ENCODE peak calls at places on chromosomes 4 and X, in five cellular contexts. L is heart left ventricle, I is ovary, M is suprapubic skin, C is transverse colon. H is an unnamed sample. For H3K4me1, the result is how much of the 10 kb centered on the place peaks cover.

GRCh38 chr4:20543131-20543530 is 157.1 kb upstream of the PACRGL start:
- DNase-seq in L (no peak), I (no peak), M (no peak), C (no peak), H (no peak)

GRCh38 chr4:140943486-140943885 is 187.3 kb upstream of the TBC1D9 start:
- DNase-seq in M (no peak), C (no peak), I (no peak), L (no peak), H (no peak)

GRCh38 chr4:173169178-173169427 is 492 bp downstream of the GALNT7 start:
- DNase-seq in M (no peak), C (no peak), L (no peak), I (no peak), H (no peak)

GRCh38 chrX:136577562-136577961 is 45.5 kb downstream of the VGLL1 start:
- DNase-seq in I (peak), C (peak), M (no peak), L (peak), H (no peak)

GRCh38 chr4:15006416-15007024 is 4.2 kb downstream of the CPEB2 start:
- DNase-seq in L (no peak), I (no peak), M (no peak), C (no peak), H (no peak)

GRCh38 chrX:103734125-103734760 is 23.5 kb downstream of the TMEM31 start:
- DNase-seq in L (no peak), M (no peak), I (no peak), C (no peak), H (no peak)

GRCh38 chr4:139943277-139943676 is 210.7 kb downstream of the MAML3 start:
- DNase-seq in I (no peak), C (no peak), L (no peak), M (no peak), H (no peak)

GRCh38 chrX:23981711-23982110 is 45.3 kb downstream of the KLHL15 start:
- DNase-seq in C (no peak), I (no peak), L (no peak), M (no peak), H (no peak)

GRCh38 chrX:119638725-119639471 is 32.7 kb upstream of the NKRF start:
- DNase-seq in C (no peak), L (no peak), M (no peak), I (no peak), H (no peak)

GRCh38 chrX:44343412-44343942 is at the start of gene EFHC2:
- DNase-seq in M (no peak), C (peak), L (peak), I (peak), H (no peak)

GRCh38 chrX:68936608-68937007 is 107.8 kb downstream of the EFNB1 start:
- DNase-seq in M (peak), C (peak), I (no peak), L (no peak), H (no peak)

GRCh38 chr4:147678796-147679549 is 5.0 kb downstream of the PRMT9 start:
- DNase-seq in I (no peak), L (no peak), C (no peak), M (no peak), H (no peak)

GRCh38 chr4:16256343-16256742 is 30.1 kb upstream of the TAPT1 start:
- DNase-seq in C (no peak), M (no peak), I (no peak), L (no peak), H (no peak)

GRCh38 chr4:88130544-88131305 is 27.7 kb downstream of the ABCG2 start:
- DNase-seq in M (no peak), L (no peak), C (no peak), I (no peak), H (no peak)

GRCh38 chr4:53196872-53197759 is 168.7 kb downstream of the SCFD2 start:
- DNase-seq in M (no peak), I (no peak), L (no peak), C (no peak), H (no peak)

GRCh38 chrX:64580035-64580434 is 184.8 kb upstream of the MTMR8 start:
- DNase-seq in M (no peak), C (no peak), L (no peak), I (no peak), H (no peak)

GRCh38 chrX:38117485-38117884 is 103.2 kb downstream of the SRPX start:
- DNase-seq in L (no peak), I (no peak), M (no peak), C (no peak), H (no peak)

GRCh38 chrX:51860679-51861078 is 32.7 kb upstream of the MAGED1 start:
- DNase-seq in C (peak), L (no peak), I (no peak), M (no peak), H (no peak)

GRCh38 chrX:119502727-119503483 is 34.7 kb downstream of the SLC25A5 start:
- DNase-seq in I (no peak), M (peak), L (no peak), C (peak), H (no peak)

GRCh38 chr4:184911310-184911709 is 85.5 kb upstream of the ACSL1 start:
- DNase-seq in I (no peak), M (no peak), C (peak), L (no peak), H (no peak)

GRCh38 chr4:185093573-185093972 is 49.5 kb upstream of the SLC25A4 start:
- DNase-seq in L (no peak), I (no peak), M (no peak), C (no peak), H (no peak)

GRCh38 chr4:173525118-173526033 is 4.7 kb downstream of the HAND2 start:
- DNase-seq in C (no peak), I (peak), L (no peak), M (no peak), H (peak)

GRCh38 chr4:184653650-184654049 is 4.1 kb downstream of the PRIMPOL start:
- DNase-seq in L (no peak), M (no peak), C (no peak), I (no peak), H (no peak)

GRCh38 chr4:25020240-25020639 is 10.5 kb downstream of the LGI2 start:
- DNase-seq in L (no peak), I (no peak), M (no peak), C (no peak), H (no peak)

GRCh38 chrX:147738260-147738659 is 173.5 kb upstream of the FMR1 start:
- DNase-seq in M (no peak), C (no peak), L (no peak), I (no peak), H (no peak)

GRCh38 chr4:112340048-112340447 is 42.9 kb downstream of the ALPK1 start:
- DNase-seq in I (no peak), L (no peak), C (no peak), M (no peak), H (no peak)

GRCh38 chrX:110692876-110693275 is 102.7 kb downstream of the CHRDL1 start:
- DNase-seq in C (no peak), I (no peak), L (no peak), M (no peak), H (no peak)

GRCh38 chr4:82842593-82842992 is 44.0 kb upstream of the SCD5 start:
- DNase-seq in C (no peak), I (no peak), L (no peak), M (no peak), H (no peak)

GRCh38 chr4:87309625-87310024 is 13.1 kb downstream of the HSD17B13 start:
- DNase-seq in L (peak), I (no peak), C (no peak), M (no peak), H (no peak)

GRCh38 chr4:124711469-124712416 is 789 bp downstream of the ANKRD50 start:
- DNase-seq in C (peak), I (no peak), M (peak), L (peak), H (no peak)

GRCh38 chr4:125266901-125267601 is 47.7 kb upstream of the FAT4 start:
- DNase-seq in L (no peak), I (no peak), M (no peak), C (no peak), H (no peak)

GRCh38 chr4:78601013-78601412 is 49.4 kb downstream of the ANXA3 start:
- DNase-seq in C (no peak), M (no peak), L (peak), I (no peak), H (no peak)

GRCh38 chrX:6170424-6170823 is 58.2 kb downstream of the NLGN4X start:
- DNase-seq in I (no peak), L (no peak), C (no peak), M (no peak), H (no peak)

GRCh38 chr4:155828628-155829027 is 37.4 kb downstream of the ASIC5 start:
- DNase-seq in L (no peak), M (no peak), I (no peak), C (no peak), H (no peak)

GRCh38 chr4:38868055-38868965 is 704 bp downstream of the FAM114A1 start:
- DNase-seq in M (peak), C (peak), L (peak), I (peak), H (no peak)

DNA sequence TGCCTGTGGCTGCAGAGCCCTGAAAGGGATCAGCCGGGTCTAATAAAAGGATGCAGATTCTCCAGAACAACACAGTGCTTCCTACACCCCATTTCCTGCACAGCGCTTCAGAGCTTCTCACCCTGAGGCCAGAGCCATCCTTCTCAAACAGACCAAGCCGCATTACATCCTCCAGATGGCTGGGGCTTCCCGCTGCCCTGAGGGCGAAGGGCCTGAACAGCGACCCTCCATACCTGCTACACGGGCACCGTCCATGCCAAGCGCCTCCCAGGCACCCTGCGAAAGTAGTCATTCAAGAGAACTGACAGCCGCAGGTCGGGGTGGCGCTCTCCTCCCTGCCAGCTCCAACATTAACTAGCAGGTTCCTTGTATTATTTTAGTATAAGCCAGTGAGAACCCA is 36.5 kb downstream of the ACOX3 start:
- DNase-seq in M (no peak), C (no peak), L (no peak), I (no peak), H (no peak)
- TF ChIP-seq POLR2A in M (no peak), C (no peak), L (no peak), I (no peak), H (no peak)

GRCh38 chr4:120055795-120056194 is 10.9 kb downstream of the MAD2L1 start:
- DNase-seq in L (no peak), M (no peak), C (no peak), I (no peak), H (no peak)

GRCh38 chr4:120053916-120054315 is 12.7 kb downstream of the MAD2L1 start:
- DNase-seq in M (no peak), I (no peak), C (no peak), L (no peak), H (no peak)

GRCh38 chr4:120052840-120053239 is 13.8 kb downstream of the MAD2L1 start:
- DNase-seq in I (no peak), L (no peak), M (no peak), C (no peak), H (no peak)

GRCh38 chr4:120055167-120055566 is 11.5 kb downstream of the MAD2L1 start:
- DNase-seq in C (no peak), I (no peak), L (no peak), M (no peak), H (no peak)

DNA sequence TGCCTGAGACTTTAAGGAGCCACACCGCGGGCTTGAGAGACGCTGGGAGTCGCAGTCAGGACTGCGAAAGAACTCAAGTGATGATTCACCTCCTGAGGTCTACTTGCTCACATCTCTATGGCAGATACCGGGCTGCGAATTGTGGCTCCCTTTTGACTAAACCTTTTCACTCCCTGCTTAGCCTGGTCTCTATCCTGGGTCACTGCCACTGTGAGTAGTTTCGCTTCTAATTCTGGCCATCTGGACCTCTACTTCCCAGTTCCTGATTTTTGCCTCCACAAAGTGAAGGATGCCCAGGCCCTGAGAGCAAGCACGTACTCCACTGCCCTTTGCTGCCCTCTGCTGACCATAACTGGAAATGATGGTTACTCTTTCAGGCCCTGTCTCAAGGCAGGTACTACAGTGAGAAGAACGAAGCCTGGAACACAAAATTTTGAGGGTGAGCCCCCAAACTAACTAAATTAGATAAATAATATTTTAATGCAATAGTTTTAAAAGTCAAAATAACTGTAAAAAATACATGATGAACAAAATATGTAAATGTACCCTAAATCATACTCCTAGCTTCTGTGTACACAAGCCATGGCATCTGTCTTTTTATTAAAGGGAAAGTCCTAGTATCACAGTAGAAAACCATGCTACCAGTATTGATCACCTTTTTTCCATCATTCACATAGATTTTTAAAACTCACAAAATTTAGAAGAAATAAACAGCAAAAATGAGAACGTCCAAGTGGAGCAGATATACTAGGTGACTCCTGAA is 16.7 kb downstream of the MAD2L1 start:
- DNase-seq in I (peak), L (peak), C (peak), M (peak), H (no peak)
- H3K4me3 ChIP-seq in I (peak), L (peak), C (no peak), M (peak), H (peak)

GRCh38 chrX:13695601-13696115 is 6.7 kb downstream of the RAB9A start:
- DNase-seq in M (no peak), I (no peak), L (no peak), C (no peak), H (no peak)
- H3K4me1 ChIP-seq in M (half or more), I (under half), L (under half), C (under half), H (half or more)

DNA sequence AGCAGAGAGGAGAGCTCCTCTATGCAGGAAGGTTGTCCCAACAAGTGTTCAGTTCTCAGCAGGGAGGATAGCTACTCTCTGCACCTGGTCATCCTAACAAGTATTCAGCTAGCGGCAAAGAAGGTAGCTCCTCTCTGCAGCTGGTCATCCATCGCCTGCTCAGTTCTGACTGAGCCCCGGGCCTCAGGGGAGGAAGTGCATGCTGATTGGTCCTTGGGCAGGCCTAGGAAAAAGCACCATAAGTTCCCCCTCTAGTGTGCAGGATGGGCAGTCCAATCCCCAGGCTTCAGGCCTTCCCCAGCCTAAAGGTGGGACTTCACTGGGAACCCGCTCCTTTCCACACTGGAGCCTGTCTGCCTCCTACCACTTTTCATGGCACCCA is 4.4 kb upstream of the FBXW7 start:
- DNase-seq in I (no peak), C (no peak), L (no peak), M (no peak), H (no peak)
- TF ChIP-seq POLR2A in I (no peak), C (no peak), L (no peak), M (no peak), H (no peak)

GRCh38 chr4:75629239-75629638 is 1.1 kb downstream of the CDKL2 start:
- DNase-seq in L (no peak), I (no peak), C (no peak), M (no peak), H (no peak)
- H3K4me3 ChIP-seq in L (no peak), I (no peak), C (no peak), M (no peak), H (no peak)

H was measured in vagina.